ENCODE peak calls at places on chromosomes 12 and 14, in four cellular contexts. K is HepG2, L is K562, J is GM12878. X is an unnamed sample.

GRCh38 chr14:72247896-72248295 is 315.7 kb downstream of the RGS6 start:
- DNase-seq in K (no peak), J (no peak), L (no peak), X (no peak)

GRCh38 chr12:114430306-114430705 is 24.4 kb upstream of the TBX5 start:
- DNase-seq in L (no peak), K (no peak), J (no peak), X (no peak)

GRCh38 chr12:12722351-12723146 is 5.4 kb downstream of the CDKN1B start:
- DNase-seq in K (no peak), L (no peak), J (no peak), X (no peak)

GRCh38 chr12:104605685-104606084 is 148.9 kb downstream of the CHST11 start:
- DNase-seq in L (no peak), K (no peak), J (no peak), X (peak)

GRCh38 chr14:106681161-106681955 is 1155.0 kb downstream of the TMEM121 start:
- DNase-seq in L (no peak), J (no peak), K (no peak), X (no peak)

GRCh38 chr12:8780389-8780788 is 42.0 kb upstream of the A2ML1 start:
- DNase-seq in K (peak), L (peak), J (no peak), X (peak)

GRCh38 chr12:82595946-82596345 is 90.8 kb upstream of the TMTC2 start:
- DNase-seq in L (no peak), K (no peak), J (no peak), X (no peak)

GRCh38 chr14:68036203-68036602 is 216.6 kb downstream of the RAD51B start:
- DNase-seq in J (no peak), L (no peak), K (no peak), X (no peak)

GRCh38 chr12:101027816-101028215 is 182.2 kb downstream of the SLC5A8 start:
- DNase-seq in J (no peak), L (no peak), K (no peak), X (no peak)

GRCh38 chr14:30214456-30215090 is 286.9 kb upstream of the PRKD1 start:
- DNase-seq in J (peak), K (peak), L (peak), X (peak)

GRCh38 chr12:15278816-15279658 is 43.3 kb upstream of the PTPRO start:
- DNase-seq in J (no peak), L (no peak), K (no peak), X (no peak)

GRCh38 chr12:18296909-18297280 is 35.6 kb downstream of the PIK3C2G start:
- DNase-seq in L (no peak), J (no peak), K (no peak), X (no peak)

GRCh38 chr12:11743333-11743732 is 93.9 kb downstream of the ETV6 start:
- DNase-seq in J (no peak), K (no peak), L (no peak), X (peak)

GRCh38 chr14:39946796-39947195 is 514.6 kb upstream of the FBXO33 start:
- DNase-seq in L (no peak), J (no peak), K (no peak), X (peak)
- TF ChIP-seq JUNB in L (no peak), J (no peak), K (no peak), X (no peak)

GRCh38 chr14:51783765-51784164 is 76.6 kb upstream of the GNG2 start:
- DNase-seq in K (no peak), J (no peak), L (no peak), X (no peak)
- TF ChIP-seq CREB1 in K (no peak), J (no peak), L (no peak), X (no peak)

DNA sequence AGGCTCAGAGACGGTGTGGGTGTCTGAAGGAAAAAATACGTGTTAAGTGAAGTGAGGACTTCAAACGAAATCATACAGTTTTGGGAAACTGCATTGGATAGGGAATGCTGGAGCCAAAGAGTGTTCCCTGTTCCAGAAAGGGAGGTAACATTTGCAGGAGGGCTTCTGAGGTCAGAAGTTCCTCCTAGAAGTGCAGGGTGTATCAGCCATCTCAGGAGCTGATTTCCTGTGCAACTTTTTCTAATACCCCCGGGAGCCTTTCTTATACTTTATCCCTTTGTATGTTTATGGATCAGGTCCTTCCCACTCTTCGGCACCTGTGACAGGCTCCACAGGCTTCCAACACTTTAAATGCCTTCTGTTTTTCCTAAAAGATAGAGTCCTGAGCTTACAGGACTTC is 24.9 kb downstream of the ZNF664 start:
- DNase-seq in L (no peak), J (no peak), K (no peak), X (no peak)
- TF ChIP-seq JUNB in L (no peak), J (no peak), K (no peak), X (no peak)

GRCh38 chr12:6958609-6959375 is 7.6 kb downstream of the PTPN6 start:
- DNase-seq in J (no peak), L (no peak), K (no peak), X (no peak)
- TF ChIP-seq CREB1 in J (no peak), L (no peak), K (no peak), X (no peak)

GRCh38 chr14:61255968-61256367 is 25.2 kb downstream of the TMEM30B start:
- DNase-seq in K (no peak), J (no peak), L (no peak), X (no peak)

GRCh38 chr14:61254803-61255526 is 26.2 kb downstream of the TMEM30B start:
- DNase-seq in L (no peak), J (no peak), K (no peak), X (peak)

GRCh38 chr14:61258985-61259384 is 22.2 kb downstream of the TMEM30B start:
- DNase-seq in L (no peak), K (no peak), J (no peak), X (no peak)

GRCh38 chr14:61256826-61257468 is 24.2 kb downstream of the TMEM30B start:
- DNase-seq in K (peak), J (no peak), L (no peak), X (no peak)

GRCh38 chr14:61257469-61258057 is 23.6 kb downstream of the TMEM30B start:
- DNase-seq in K (no peak), L (no peak), J (no peak), X (no peak)
- TF ChIP-seq JUNB in K (no peak), L (no peak), J (no peak), X (no peak)

GRCh38 chr12:86723326-86723725 is 467.1 kb upstream of the MGAT4C start:
- DNase-seq in J (no peak), K (no peak), L (no peak), X (no peak)
- TF ChIP-seq CREB1 in J (no peak), K (no peak), L (no peak), X (peak)

GRCh38 chr14:22039938-22040780 is 366.5 kb upstream of the OR4E1 start:
- DNase-seq in L (no peak), J (no peak), K (peak), X (peak)
- TF ChIP-seq JUNB in L (no peak), J (no peak), K (no peak), X (no peak)

DNA sequence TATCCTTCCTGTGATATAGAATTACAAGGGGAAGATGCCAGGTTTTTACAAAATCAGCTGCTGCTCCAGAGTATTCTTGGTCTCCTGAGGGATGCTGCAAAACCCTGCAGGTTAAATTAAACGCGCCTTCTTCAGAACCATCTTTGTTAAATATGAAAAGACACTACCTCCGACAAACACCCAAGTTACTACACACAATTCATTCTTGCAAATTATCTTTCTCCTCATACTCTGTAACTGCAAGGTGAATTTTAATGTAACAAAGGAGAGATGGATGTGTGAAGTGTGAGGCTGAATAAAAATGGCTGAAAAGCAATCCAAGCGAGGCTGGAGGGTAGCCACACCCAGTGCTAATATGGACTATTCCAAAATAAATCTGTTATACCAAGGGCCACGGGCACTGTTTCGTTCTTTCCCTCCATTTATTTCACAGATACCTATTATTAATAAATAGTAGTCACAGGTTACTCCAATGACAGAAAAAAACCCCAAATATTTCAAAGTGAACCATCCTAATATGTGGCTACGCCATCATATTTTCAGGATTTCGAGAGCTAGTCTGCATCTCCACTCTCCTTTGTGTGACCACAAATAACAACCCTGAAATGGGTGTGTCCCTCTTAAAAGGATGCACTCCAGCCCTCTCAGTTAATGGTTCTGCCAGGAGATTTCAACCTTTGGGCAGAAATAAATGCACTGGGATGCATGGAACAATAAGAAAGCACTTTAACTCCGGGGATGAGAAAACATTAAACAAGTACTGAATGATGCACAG is 53.0 kb upstream of the CCDC175 start:
- DNase-seq in L (no peak), J (no peak), K (no peak), X (peak)
- TF ChIP-seq CREB1 in L (no peak), J (no peak), K (no peak), X (no peak)